ENCODE peak calls at places on chromosomes 4 and X, in six cellular contexts. A is neuronal stem cell, P is IMR-90, I is H9, M is mesenchymal stem cell, J is H1. Z is an unnamed sample.

GRCh38 chr4:157509286-157509685 is 288.8 kb downstream of the GRIA2 start:
- DNase-seq in M (no peak), P (no peak), A (no peak), J (no peak), I (no peak), Z (no peak)

GRCh38 chr4:98746530-98746929 is 88.1 kb upstream of the TSPAN5 start:
- DNase-seq in M (peak; percentile 9), A (no peak), P (peak; percentile 52), I (no peak), J (no peak), Z (no peak)

GRCh38 chrX:252421-253291 is 28.5 kb upstream of the PLCXD1 start:
- DNase-seq in P (no peak), M (no peak), J (no peak), A (no peak), I (no peak), Z (no peak)

GRCh38 chrX:43121637-43122036 is 343.7 kb upstream of the PPP1R2C start:
- DNase-seq in I (no peak), J (no peak), M (peak; percentile 5), A (no peak), P (no peak), Z (no peak)

GRCh38 chr4:184252136-184253071 is 34.7 kb upstream of the ENPP6 start:
- DNase-seq in J (peak; percentile 41), I (no peak), P (no peak), A (no peak), M (no peak), Z (no peak)

GRCh38 chr4:6539009-6539764 is 35.8 kb upstream of the MAN2B2 start:
- DNase-seq in I (no peak), M (no peak), P (no peak), J (no peak), A (no peak), Z (no peak)

GRCh38 chrX:150547511-150548115 is 20.8 kb upstream of the MTM1 start:
- DNase-seq in P (no peak), A (no peak), J (peak; percentile 57), I (peak; percentile 63), M (peak; percentile 54), Z (peak; percentile 21)

GRCh38 chr4:6815029-6815836 is 32.7 kb downstream of the KIAA0232 start:
- DNase-seq in P (no peak), M (no peak), A (no peak), J (no peak), I (no peak), Z (no peak)

GRCh38 chrX:41033299-41033698 is 51.9 kb upstream of the USP9X start:
- DNase-seq in M (no peak), P (no peak), I (no peak), J (no peak), A (no peak), Z (no peak)

GRCh38 chrX:47587906-47588735 is 5.9 kb downstream of the TIMP1 start:
- DNase-seq in I (no peak), M (no peak), J (no peak), A (no peak), P (no peak), Z (peak; percentile 44)

GRCh38 chrX:78517124-78517523 is 142.0 kb downstream of the RTL3 start:
- DNase-seq in P (no peak), I (no peak), A (no peak), J (no peak), M (no peak), Z (peak; percentile 61)

GRCh38 chr4:121555315-121556107 is 141.3 kb downstream of the ANXA5 start:
- DNase-seq in M (no peak), A (no peak), P (peak; percentile 8), I (no peak), J (no peak), Z (no peak)

GRCh38 chrX:79107891-79108718 is 36.4 kb upstream of the GPR174 start:
- DNase-seq in P (no peak), I (no peak), J (no peak), A (no peak), M (no peak), Z (peak; percentile 1)

GRCh38 chr4:73817341-73817740 is 19.1 kb upstream of the CXCL6 start:
- DNase-seq in A (no peak), M (no peak), J (no peak), P (no peak), I (no peak), Z (no peak)

GRCh38 chr4:73821325-73821724 is 15.2 kb upstream of the CXCL6 start:
- DNase-seq in J (no peak), M (no peak), P (no peak), I (no peak), A (no peak), Z (no peak)

GRCh38 chr4:73814679-73815078 is 21.8 kb upstream of the CXCL6 start:
- DNase-seq in A (no peak), I (no peak), P (no peak), M (no peak), J (no peak), Z (no peak)

GRCh38 chr4:73815145-73815544 is 21.3 kb upstream of the CXCL6 start:
- DNase-seq in J (no peak), I (no peak), P (peak; percentile 43), M (no peak), A (no peak), Z (no peak)

DNA sequence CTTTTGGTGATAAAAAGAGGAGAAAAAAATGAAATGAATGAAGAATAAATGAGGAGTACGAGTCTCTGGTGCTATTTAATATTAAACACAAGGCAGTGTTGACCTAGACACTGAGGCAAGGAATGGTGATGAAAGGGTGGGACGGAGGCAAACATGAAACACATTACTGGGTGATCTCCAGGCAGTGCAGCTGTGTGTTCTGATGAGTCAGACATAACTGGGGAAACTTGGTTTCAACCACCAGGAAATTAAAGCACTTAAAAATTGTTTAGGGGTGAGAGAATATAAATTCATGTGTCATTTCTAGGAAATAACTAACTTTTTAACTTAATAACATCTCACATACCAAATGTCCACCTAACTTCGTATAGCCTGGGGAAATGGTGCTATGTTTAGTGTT is 19.7 kb upstream of the CXCL6 start:
- DNase-seq in P (peak; percentile 89), J (no peak), A (no peak), I (no peak), M (peak; percentile 71), Z (no peak)
- H2AFZ ChIP-seq in P (no peak overlapping the region), J (no peak overlapping the region), A (no peak overlapping the region), I (no peak overlapping the region), M (no peak overlapping the region), Z (no peak overlapping the region)

GRCh38 chr4:128060130-128060619 is 937 bp upstream of the LARP1B start:
- DNase-seq in M (no peak), A (no peak), I (no peak), P (peak; percentile 6), J (peak; percentile 30), Z (no peak)
- H4K8ac ChIP-seq in M (no peak overlapping the region), A (no peak overlapping the region), I (no peak overlapping the region), P (peak overlapping the region; percentile 99), J (no peak overlapping the region), Z (no peak overlapping the region)

DNA sequence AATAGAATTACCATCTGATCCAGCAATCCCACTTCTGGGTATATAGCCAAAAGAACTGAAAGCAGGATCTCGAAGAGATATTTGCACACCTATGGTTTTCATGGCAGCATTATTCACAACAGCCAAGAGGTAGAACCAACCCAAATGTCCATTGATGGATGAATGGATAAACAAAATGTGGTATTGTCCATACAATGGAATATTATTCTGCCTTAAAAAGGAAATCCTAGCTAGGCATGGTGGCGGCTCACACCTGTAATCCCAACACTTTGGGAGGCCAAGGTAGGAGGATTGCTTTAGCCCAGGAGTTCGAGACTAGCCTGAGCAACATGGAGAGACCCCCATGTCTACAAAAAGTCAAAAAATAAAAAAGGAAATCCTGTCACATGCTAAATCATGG is 27.3 kb downstream of the SAT1 start:
- DNase-seq in A (no peak), J (no peak), I (no peak), P (no peak), M (no peak), Z (no peak)
- H2AFZ ChIP-seq in A (no peak overlapping the region), J (no peak overlapping the region), I (no peak overlapping the region), P (no peak overlapping the region), M (no peak overlapping the region), Z (no peak overlapping the region)

GRCh38 chr4:145231906-145232700 is 51.7 kb upstream of the OTUD4 start:
- DNase-seq in P (peak; percentile 65), I (no peak), A (no peak), M (no peak), J (no peak), Z (no peak)

GRCh38 chr4:145230726-145231125 is 50.3 kb upstream of the OTUD4 start:
- DNase-seq in M (no peak), P (peak; percentile 33), A (no peak), I (no peak), J (no peak), Z (peak; percentile 85)

GRCh38 chr4:145234086-145234694 is 53.8 kb upstream of the OTUD4 start:
- DNase-seq in I (peak; percentile 49), A (peak; percentile 52), P (peak; percentile 67), J (peak; percentile 56), M (peak; percentile 72), Z (peak; percentile 86)
- H4K8ac ChIP-seq in I (no peak overlapping the region), A (no peak overlapping the region), P (no peak overlapping the region), J (no peak overlapping the region), M (no peak overlapping the region), Z (no peak overlapping the region)

GRCh38 chrX:16868920-16869319 is 1.2 kb downstream of the RBBP7 start:
- DNase-seq in M (no peak), P (no peak), J (no peak), A (no peak), I (no peak), Z (no peak)

GRCh38 chrX:16869393-16870094 is 618 bp downstream of the RBBP7 start:
- DNase-seq in M (peak; percentile 15), I (peak; percentile 58), J (peak; percentile 48), A (peak; percentile 17), P (peak; percentile 18), Z (no peak)

GRCh38 chrX:16867947-16868346 is 2.2 kb downstream of the RBBP7 start:
- DNase-seq in P (no peak), J (no peak), I (no peak), M (no peak), A (no peak), Z (no peak)

GRCh38 chrX:16870861-16871584 is 861 bp upstream of the RBBP7 start:
- DNase-seq in J (peak; percentile 61), M (peak; percentile 20), P (no peak), I (peak; percentile 73), A (peak; percentile 5), Z (peak; percentile 45)

DNA sequence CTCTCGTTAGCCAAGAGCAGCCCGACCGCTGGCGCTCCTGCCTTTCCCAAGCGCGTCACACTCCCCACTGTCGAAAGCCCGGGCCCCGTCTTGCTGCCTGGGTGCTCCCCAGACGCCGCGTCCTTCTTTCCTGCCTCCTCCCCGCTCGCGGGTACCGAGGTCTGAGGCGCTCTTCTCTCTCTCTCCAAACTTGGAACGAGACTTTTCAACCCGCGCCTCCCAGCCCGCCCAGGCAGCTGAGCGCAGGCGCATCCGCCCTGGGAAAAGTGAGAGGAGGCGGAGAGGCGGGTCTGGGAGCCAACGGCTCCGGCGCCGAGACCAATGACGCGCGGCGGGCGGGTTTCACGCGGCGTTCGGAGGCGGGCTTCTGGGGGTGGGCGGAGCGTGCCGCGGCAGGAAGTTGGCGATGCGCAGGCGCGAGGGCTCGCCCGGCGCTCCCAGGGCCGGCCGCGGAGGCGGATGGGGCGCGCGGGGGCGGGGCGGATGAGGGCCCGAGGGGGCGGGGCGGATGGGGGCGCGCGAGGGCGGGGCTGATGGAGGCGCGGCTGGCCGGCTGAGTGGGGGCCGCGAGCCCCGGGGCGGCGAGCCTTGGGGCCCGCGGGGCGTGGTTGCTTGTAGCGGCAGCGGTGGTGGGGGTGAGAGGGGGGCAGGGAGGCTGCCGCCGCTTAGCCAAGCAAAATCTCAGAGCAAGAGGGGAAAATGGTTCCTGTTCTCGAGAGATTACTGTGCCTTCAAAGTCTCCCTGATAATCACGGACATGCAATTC is at the start of gene RBBP7:
- DNase-seq in M (peak; percentile 90), P (peak; percentile 89), A (peak; percentile 85), J (peak; percentile 90), I (peak; percentile 96), Z (peak; percentile 94)
- H2AFZ ChIP-seq in M (peak within 1 kb of the TSS; percentile 2), P (peak within 1 kb of the TSS; percentile 96), A (peak within 1 kb of the TSS; percentile 95), J (no peak within 1 kb of the TSS), I (peak within 1 kb of the TSS; percentile 74), Z (peak within 1 kb of the TSS; percentile 78)

Z was measured in trophoblast cell.